ENCODE peak calls at places on chromosome 11, in seven cellular contexts. K is GM12878, R is SK-N-SH, D is K562, S is H1, J is HCT116, Q is HepG2. I is an unnamed sample.
A peak's percentile ranks its signal among the peaks of the same experiment; 100 is the strongest.

GRCh38 chr11:38791346-38791961 is 2193.4 kb upstream of the RAG2 start:
- DNase-seq in J (peak; percentile 8), S (peak; percentile 5), D (peak; percentile 77), Q (peak; percentile 54), R (peak; percentile 57), K (no peak), I (peak; percentile 25)

GRCh38 chr11:36409152-36409713 is 100.8 kb downstream of the TRAF6 start:
- DNase-seq in R (no peak), K (no peak), D (peak; percentile 68), J (no peak), Q (no peak), S (no peak), I (no peak)

GRCh38 chr11:64235427-64236161 is 1.2 kb downstream of the VEGFB start:
- DNase-seq in R (no peak), K (no peak), J (no peak), S (no peak), Q (no peak), D (no peak), I (no peak)

GRCh38 chr11:118933486-118933885 is 7.8 kb upstream of the BCL9L start:
- DNase-seq in K (no peak), R (peak; percentile 7), D (no peak), S (no peak), J (no peak), Q (no peak), I (no peak)

GRCh38 chr11:115221461-115222069 is 282.6 kb downstream of the CADM1 start:
- DNase-seq in R (no peak), D (no peak), J (no peak), K (peak; percentile 34), Q (no peak), S (no peak), I (no peak)

GRCh38 chr11:88174627-88175003 is 628 bp downstream of the RAB38 start:
- DNase-seq in Q (no peak), S (peak; percentile 5), K (no peak), J (peak; percentile 45), R (no peak), D (no peak), I (no peak)

GRCh38 chr11:44634401-44635281 is 69.2 kb downstream of the CD82 start:
- DNase-seq in R (peak; percentile 90), S (no peak), D (peak; percentile 69), J (peak; percentile 10), K (no peak), Q (no peak), I (no peak)

GRCh38 chr11:109085708-109086373 is 336.1 kb upstream of the C11orf87 start:
- DNase-seq in R (no peak), K (no peak), Q (no peak), D (no peak), J (no peak), S (no peak), I (no peak)

GRCh38 chr11:64763804-64764611 is 4.2 kb upstream of the PYGM start:
- DNase-seq in D (no peak), J (no peak), Q (no peak), S (no peak), K (no peak), R (no peak), I (no peak)

GRCh38 chr11:119721129-119722120 is 7.6 kb downstream of the NECTIN1 start:
- DNase-seq in D (peak; percentile 17), S (no peak), Q (peak; percentile 67), K (no peak), J (no peak), R (peak; percentile 75), I (no peak)

GRCh38 chr11:110431212-110432073 is 1.7 kb downstream of the FDX1 start:
- DNase-seq in D (no peak), R (peak; percentile 9), J (no peak), Q (no peak), K (no peak), S (no peak), I (no peak)

GRCh38 chr11:26983645-26984044 is 10.3 kb upstream of the FIBIN start:
- DNase-seq in K (no peak), D (no peak), J (no peak), R (no peak), Q (no peak), S (no peak), I (no peak)

GRCh38 chr11:19670030-19670761 is 42.4 kb upstream of the NAV2 start:
- DNase-seq in Q (no peak), K (no peak), R (no peak), S (no peak), J (peak; percentile 37), D (no peak), I (no peak)

GRCh38 chr11:10459029-10459970 is 4.2 kb downstream of the AMPD3 start:
- DNase-seq in Q (no peak), S (no peak), J (no peak), D (peak; percentile 68), R (no peak), K (peak; percentile 80), I (no peak)

GRCh38 chr11:122681731-122682130 is 26.2 kb downstream of the UBASH3B start:
- DNase-seq in S (no peak), R (no peak), Q (no peak), D (no peak), K (no peak), J (no peak), I (no peak)

GRCh38 chr11:105609341-105609781 is 512 bp upstream of the GRIA4 start:
- DNase-seq in S (no peak), D (peak; percentile 3), Q (peak; percentile 8), J (peak; percentile 23), K (no peak), R (peak; percentile 59), I (no peak)

GRCh38 chr11:128238521-128239222 is 348.7 kb downstream of the ETS1 start:
- DNase-seq in Q (no peak), D (no peak), S (no peak), J (no peak), R (no peak), K (no peak), I (no peak)

GRCh38 chr11:112771847-112772246 is 189.4 kb upstream of the NCAM1 start:
- DNase-seq in K (no peak), R (no peak), S (no peak), D (no peak), J (no peak), Q (no peak), I (no peak)

GRCh38 chr11:47192111-47192510 is 5.9 kb upstream of the PACSIN3 start:
- DNase-seq in Q (no peak), K (no peak), J (no peak), R (no peak), D (peak; percentile 29), S (no peak), I (no peak)

GRCh38 chr11:69083531-69084247 is 35.0 kb downstream of the TPCN2 start:
- DNase-seq in K (no peak), S (no peak), D (no peak), J (no peak), Q (no peak), R (no peak), I (no peak)

GRCh38 chr11:132093861-132094260 is 723.4 kb downstream of the NTM start:
- DNase-seq in D (no peak), S (no peak), K (peak; percentile 20), J (no peak), Q (no peak), R (no peak), I (no peak)

GRCh38 chr11:102435688-102436087 is 16.9 kb downstream of the TMEM123 start:
- DNase-seq in S (no peak), K (no peak), J (no peak), Q (no peak), D (no peak), R (no peak), I (no peak)
- H3K9me3 ChIP-seq in S (peaks cover 31% of the 10 kb centered on the region), K (peaks cover 36% of the 10 kb centered on the region), J (peaks cover 4% of the 10 kb centered on the region), Q (peaks cover 21% of the 10 kb centered on the region), D (peaks cover 4% of the 10 kb centered on the region), R (no peaks in the 10 kb centered on the region), I (peaks cover 6% of the 10 kb centered on the region)

GRCh38 chr11:78370406-78371172 is 47.0 kb downstream of the GAB2 start:
- DNase-seq in J (no peak), S (no peak), D (no peak), R (no peak), K (no peak), Q (peak; percentile 33), I (no peak)

GRCh38 chr11:78374917-78375316 is 42.7 kb downstream of the GAB2 start:
- DNase-seq in S (no peak), R (no peak), K (no peak), D (no peak), J (no peak), Q (no peak), I (no peak)

GRCh38 chr11:78373689-78374088 is 43.9 kb downstream of the GAB2 start:
- DNase-seq in J (no peak), R (no peak), S (no peak), D (no peak), K (no peak), Q (no peak), I (no peak)

GRCh38 chr11:78372114-78372768 is 45.4 kb downstream of the GAB2 start:
- DNase-seq in Q (no peak), S (no peak), J (no peak), D (no peak), K (no peak), R (no peak), I (no peak)

GRCh38 chr11:78371221-78371899 is 46.3 kb downstream of the GAB2 start:
- DNase-seq in R (no peak), D (no peak), J (no peak), K (no peak), Q (no peak), S (no peak), I (no peak)
- TF ChIP-seq SIN3A in R (no peak), D (no peak), J (no peak), K (no peak), Q (no peak), S (no peak), I (no peak)

DNA sequence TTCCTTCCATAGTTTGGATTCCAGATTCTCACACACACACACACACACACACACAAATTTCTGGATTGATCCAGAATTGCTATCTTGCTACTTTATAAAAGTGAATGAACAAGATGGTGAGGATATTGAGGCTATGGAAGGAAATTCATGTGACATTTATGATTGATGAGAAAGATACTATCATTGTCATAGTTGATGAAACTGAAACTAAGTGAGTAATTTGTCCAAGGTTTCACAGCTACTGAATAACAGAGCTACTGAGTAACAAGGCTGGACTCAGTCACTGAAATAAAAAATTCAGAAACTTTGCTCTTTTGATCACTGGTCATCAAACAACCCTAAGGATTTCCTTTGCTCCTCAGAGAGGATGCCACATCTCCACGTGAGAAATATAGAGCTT is 16.2 kb downstream of the OR5D16 start:
- DNase-seq in D (no peak), Q (no peak), J (no peak), S (no peak), R (no peak), K (no peak), I (no peak)
- H3K9me3 ChIP-seq in D (peaks cover 2% of the 10 kb centered on the region), Q (peaks cover 4% of the 10 kb centered on the region), J (peaks cover 11% of the 10 kb centered on the region), S (peaks cover 44% of the 10 kb centered on the region), R (no peaks in the 10 kb centered on the region), K (no peaks in the 10 kb centered on the region), I (no peaks in the 10 kb centered on the region)

DNA sequence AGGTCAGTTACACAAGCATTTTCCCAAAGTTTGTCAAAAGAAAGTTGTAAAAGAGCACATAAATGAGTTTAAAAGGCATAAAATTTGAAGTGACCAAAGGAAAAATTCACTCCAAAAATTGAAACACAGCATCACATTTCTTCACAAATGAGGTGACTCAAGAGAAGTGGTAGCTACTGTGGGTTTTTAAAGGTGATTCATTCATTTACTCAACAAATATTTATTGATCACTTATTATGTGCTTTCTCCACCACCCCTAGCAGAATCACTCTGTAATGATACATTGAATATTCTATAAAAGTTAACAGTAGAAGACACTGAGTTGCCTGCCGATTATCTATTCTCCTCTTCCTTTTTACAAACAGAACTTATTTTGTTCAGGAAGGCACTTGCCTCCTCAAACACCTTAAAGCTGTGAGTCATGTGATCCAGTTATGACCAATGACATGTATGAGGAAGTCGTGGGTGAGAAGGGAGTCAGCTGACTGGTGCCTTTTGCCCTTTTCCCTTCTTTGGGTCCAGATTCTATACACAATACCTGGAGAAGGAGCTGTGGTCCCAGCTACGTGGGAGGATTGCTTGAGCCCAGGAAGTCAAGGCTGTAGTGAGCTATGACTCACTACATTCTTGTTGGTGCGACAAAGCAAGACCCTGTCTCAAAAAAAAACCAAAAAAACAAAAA is 67.7 kb upstream of the CLNS1A start:
- DNase-seq in K (no peak), J (peak; percentile 71), R (no peak), D (peak; percentile 75), S (no peak), Q (peak; percentile 71), I (peak; percentile 48)
- TF ChIP-seq SIN3A in K (no peak), J (no peak), R (no peak), D (no peak), S (no peak), Q (no peak), I (no peak)